ENCODE peak calls at places on chromosomes 13 and 19, in five cellular contexts. M is uterus, D is IMR-90, N is Peyer's patch, X is H1. A is an unnamed sample.

GRCh38 chr19:50998061-50998460 is 3.3 kb downstream of the KLK8 start:
- DNase-seq in M (no peak), X (no peak), D (no peak), N (no peak), A (no peak)

GRCh38 chr19:41407271-41407670 is 9.7 kb downstream of the BCKDHA start:
- DNase-seq in M (no peak), N (no peak), D (no peak), X (no peak), A (no peak)

GRCh38 chr13:29853131-29853530 is 2.7 kb upstream of the UBL3 start:
- DNase-seq in D (no peak), M (no peak), X (no peak), N (no peak), A (no peak)

GRCh38 chr13:29522044-29522685 is 73.3 kb downstream of the SLC7A1 start:
- DNase-seq in N (no peak), D (peak), X (no peak), M (peak), A (no peak)

GRCh38 chr19:19010551-19010950 is 22.8 kb downstream of the SUGP2 start:
- DNase-seq in D (no peak), N (no peak), X (no peak), M (no peak), A (no peak)

GRCh38 chr13:112776971-112777370 is 87.1 kb downstream of the ATP11A start:
- DNase-seq in D (no peak), X (no peak), M (peak), N (no peak), A (no peak)

GRCh38 chr13:38348890-38349289 is 761 bp upstream of the UFM1 start:
- DNase-seq in M (no peak), D (peak), X (no peak), N (no peak), A (peak)

GRCh38 chr19:29690842-29691241 is 24.2 kb downstream of the C19orf12 start:
- DNase-seq in M (no peak), N (no peak), X (peak), D (peak), A (peak)

GRCh38 chr13:89269737-89270136 is 1598.6 kb downstream of the SLITRK5 start:
- DNase-seq in D (no peak), M (no peak), N (no peak), X (no peak), A (no peak)

GRCh38 chr19:55633866-55634265 is 6.9 kb upstream of the ZNF580 start:
- DNase-seq in N (no peak), D (no peak), X (no peak), M (no peak), A (no peak)

GRCh38 chr19:13583114-13583513 is 76.8 kb upstream of the CACNA1A start:
- DNase-seq in N (no peak), D (no peak), M (no peak), X (no peak), A (no peak)

GRCh38 chr19:34560229-34560628 is 78.7 kb downstream of the WTIP start:
- DNase-seq in X (no peak), D (no peak), N (no peak), M (no peak), A (no peak)

GRCh38 chr19:19652482-19653295 is 9.2 kb upstream of the GMIP start:
- DNase-seq in N (no peak), D (peak), M (no peak), X (no peak), A (no peak)

GRCh38 chr13:99176309-99177276 is 24.1 kb upstream of the UBAC2 start:
- DNase-seq in M (peak), D (peak), X (peak), N (peak), A (peak)

GRCh38 chr13:38752726-38753125 is 65.8 kb downstream of the FREM2 start:
- DNase-seq in M (no peak), X (no peak), D (no peak), N (no peak), A (no peak)

GRCh38 chr19:51980116-51980736 is 6.4 kb downstream of the ZNF350 start:
- DNase-seq in D (no peak), X (no peak), N (no peak), M (no peak), A (no peak)

GRCh38 chr19:30254214-30254613 is 118.0 kb upstream of the ZNF536 start:
- DNase-seq in D (no peak), X (no peak), N (no peak), M (no peak), A (no peak)

GRCh38 chr13:35531551-35531950 is 55.1 kb upstream of the MAB21L1 start:
- DNase-seq in N (no peak), D (no peak), M (no peak), X (no peak), A (no peak)

GRCh38 chr19:35754365-35755139 is 2.3 kb downstream of the HSPB6 start:
- DNase-seq in N (no peak), D (no peak), M (peak), X (no peak), A (no peak)

GRCh38 chr13:113938246-113938645 is 35.6 kb downstream of the C13orf46 start:
- DNase-seq in M (peak), N (no peak), X (no peak), D (no peak), A (no peak)

GRCh38 chr19:48398329-48399235 is 5.1 kb downstream of the GRIN2D start:
- DNase-seq in D (peak), X (peak), N (peak), M (peak), A (peak)

GRCh38 chr19:3984584-3984907 is 717 bp downstream of the EEF2 start:
- DNase-seq in N (no peak), X (no peak), D (no peak), M (no peak), A (no peak)

GRCh38 chr19:3984908-3985642 is at the start of gene EEF2:
- DNase-seq in N (peak), D (peak), M (peak), X (peak), A (peak)

GRCh38 chr19:3987619-3988371 is 2.5 kb upstream of the EEF2 start:
- DNase-seq in D (peak), M (peak), X (peak), N (peak), A (peak)

GRCh38 chr19:3985643-3986259 is 488 bp upstream of the EEF2 start:
- DNase-seq in X (no peak), N (no peak), D (no peak), M (no peak), A (no peak)

GRCh38 chr19:3986260-3987041 is 1.2 kb upstream of the EEF2 start:
- DNase-seq in D (peak), M (no peak), N (peak), X (no peak), A (peak)
- TF ChIP-seq POLR2A in D (no peak), M (peak), N (no peak), X (no peak), A (no peak)

GRCh38 chr19:617551-618246 is 15.6 kb downstream of the POLRMT start:
- DNase-seq in D (no peak), N (no peak), X (no peak), M (no peak), A (no peak)
- TF ChIP-seq POLR2A in D (no peak), N (no peak), X (no peak), M (no peak), A (no peak)

DNA sequence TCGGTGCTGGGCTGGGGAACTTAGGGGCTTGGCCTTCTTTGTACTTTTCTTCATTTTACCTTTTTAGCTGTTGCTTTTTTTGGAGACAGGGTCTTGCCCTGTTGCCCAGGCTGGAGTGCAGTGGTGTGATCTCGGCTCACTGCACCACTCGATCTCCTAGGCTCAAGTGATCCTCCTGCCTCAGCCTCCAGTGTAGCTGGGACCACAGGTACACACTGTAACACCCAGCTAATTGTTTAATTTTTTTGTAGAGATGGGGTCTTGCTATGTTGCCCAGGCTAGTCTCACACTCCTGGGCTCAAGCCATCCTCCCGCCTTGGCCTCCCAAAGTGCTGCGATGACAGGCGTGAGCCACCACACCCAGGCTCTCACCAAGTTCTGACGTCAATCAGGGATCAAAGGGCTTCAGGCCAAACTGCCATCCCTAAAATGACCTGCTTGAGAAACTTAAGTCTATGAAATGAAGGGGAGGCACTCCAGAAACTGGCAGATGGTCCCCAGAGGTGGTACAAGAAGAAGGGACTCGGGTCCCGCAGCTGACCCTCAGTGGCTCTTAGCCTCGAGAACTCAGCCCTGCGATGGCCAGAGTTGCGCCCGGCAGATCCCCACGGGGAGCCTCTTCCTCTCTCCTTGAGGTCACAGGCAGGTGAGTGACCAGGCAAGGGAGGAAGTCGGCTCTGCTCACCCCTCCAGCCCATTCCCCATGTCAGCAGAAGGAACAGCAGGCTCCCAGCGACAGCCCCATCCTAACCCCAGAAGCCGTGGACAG is 61.7 kb downstream of the GNG7 start:
- DNase-seq in M (no peak), N (no peak), D (no peak), X (no peak), A (no peak)
- TF ChIP-seq POLR2A in M (no peak), N (no peak), D (no peak), X (no peak), A (no peak)

DNA sequence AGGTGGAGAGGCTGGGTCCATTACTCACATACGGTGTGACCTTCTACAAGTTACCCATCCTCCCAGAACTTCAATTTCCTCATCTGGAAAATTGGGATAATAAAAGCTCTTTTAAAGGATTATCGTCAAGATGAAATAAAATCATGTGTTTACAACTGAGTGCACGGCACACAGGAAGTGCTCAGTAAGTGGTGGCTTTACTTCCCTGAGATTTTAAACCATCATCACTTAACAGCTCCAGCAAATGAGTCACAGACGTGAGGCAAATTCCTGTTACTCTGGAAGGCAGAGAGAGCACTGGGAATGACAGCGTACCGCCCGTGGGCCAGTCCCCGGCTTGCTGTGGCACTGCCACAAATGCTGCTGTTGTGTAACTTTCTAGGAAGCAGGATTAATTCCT is 64.1 kb downstream of the MRPL57 start:
- DNase-seq in D (peak), M (no peak), X (no peak), N (no peak), A (no peak)
- TF ChIP-seq POLR2A in D (no peak), M (no peak), X (no peak), N (no peak), A (no peak)

GRCh38 chr13:108996430-108996829 is 367.0 kb downstream of the MYO16 start:
- DNase-seq in N (no peak), X (no peak), D (no peak), M (no peak), A (no peak)

GRCh38 chr13:109000207-109000606 is 370.8 kb downstream of the MYO16 start:
- DNase-seq in M (no peak), D (no peak), N (no peak), X (no peak), A (no peak)
- TF ChIP-seq POLR2A in M (no peak), D (no peak), N (no peak), X (no peak), A (no peak)

GRCh38 chr13:76943646-76944045 is 4.7 kb upstream of the ACOD1 start:
- DNase-seq in D (no peak), X (no peak), N (no peak), M (no peak), A (no peak)

GRCh38 chr13:76944457-76944856 is 3.9 kb upstream of the ACOD1 start:
- DNase-seq in X (no peak), M (no peak), N (no peak), D (peak), A (no peak)

GRCh38 chr13:76942363-76942762 is 5.9 kb upstream of the ACOD1 start:
- DNase-seq in N (no peak), D (no peak), X (no peak), M (no peak), A (no peak)

GRCh38 chr13:76953921-76954320 is 5.6 kb downstream of the ACOD1 start:
- DNase-seq in M (no peak), X (no peak), D (no peak), N (no peak), A (no peak)

GRCh38 chr13:76948139-76948538 is at the start of gene ACOD1:
- DNase-seq in X (no peak), N (no peak), D (no peak), M (no peak), A (no peak)
- TF ChIP-seq POLR2A in X (no peak), N (no peak), D (no peak), M (no peak), A (no peak)

GRCh38 chr19:11481777-11482383 is 1.0 kb upstream of the ELAVL3 start:
- DNase-seq in M (peak), N (peak), D (peak), X (peak), A (peak)
- TF ChIP-seq POLR2A in M (no peak), N (no peak), D (no peak), X (no peak), A (peak)

GRCh38 chr19:1260749-1261511 is 8.2 kb upstream of the CIRBP start:
- DNase-seq in D (peak), M (peak), N (peak), X (peak), A (peak)

GRCh38 chr19:1258161-1258492 is 9.7 kb downstream of the MIDN start:
- DNase-seq in N (no peak), M (no peak), D (no peak), X (no peak), A (no peak)

GRCh38 chr19:1259873-1260748 is 9.0 kb upstream of the CIRBP start:
- DNase-seq in M (no peak), N (peak), X (no peak), D (no peak), A (no peak)

GRCh38 chr19:1258707-1259205 is 10.4 kb downstream of the MIDN start:
- DNase-seq in D (no peak), X (no peak), N (no peak), M (no peak), A (no peak)

GRCh38 chr19:1259206-1259872 is 9.8 kb upstream of the CIRBP start:
- DNase-seq in D (peak), X (no peak), M (peak), N (peak), A (peak)
- TF ChIP-seq POLR2A in D (peak), X (peak), M (peak), N (peak), A (peak)

A was measured in erythroblast.